ENCODE peak calls at places on chromosomes 11 and 22, in eight cellular contexts. V, K, S, X, L, W, G and Z are unnamed samples.

GRCh38 chr11:45252134-45252856 is 33.8 kb downstream of the SYT13 start:
- DNase-seq in L (no peak), K (peak; percentile 74), G (no peak), X (peak; percentile 74), V (peak; percentile 57), W (no peak), S (no peak), Z (peak; percentile 76)

GRCh38 chr11:124311677-124312076 is 2.1 kb downstream of the OR8D1 start:
- DNase-seq in L (no peak), V (no peak), K (no peak), S (no peak), X (no peak), W (no peak), G (no peak), Z (no peak)

GRCh38 chr11:96235725-96236124 is 107.3 kb downstream of the MAML2 start:
- DNase-seq in S (no peak), K (peak; percentile 44), W (no peak), L (no peak), V (peak; percentile 78), X (no peak), G (no peak), Z (no peak)

GRCh38 chr11:118870396-118871343 is 13.0 kb upstream of the CXCR5 start:
- DNase-seq in K (no peak), S (peak; percentile 71), X (no peak), V (peak; percentile 76), W (no peak), L (no peak), G (no peak), Z (no peak)

GRCh38 chr11:78586452-78587046 is 11.9 kb upstream of the NARS2 start:
- DNase-seq in K (no peak), X (peak; percentile 8), W (no peak), V (peak; percentile 48), G (no peak), L (no peak), S (no peak), Z (no peak)

GRCh38 chr11:99671808-99672409 is 651.2 kb downstream of the CNTN5 start:
- DNase-seq in L (no peak), W (no peak), S (no peak), K (no peak), X (no peak), V (no peak), G (no peak), Z (no peak)

GRCh38 chr11:62546244-62546936 is at the start of gene AHNAK:
- DNase-seq in G (no peak), W (peak; percentile 62), L (no peak), K (peak; percentile 92), V (peak; percentile 79), X (no peak), S (peak; percentile 88), Z (peak; percentile 61)

GRCh38 chr11:57905439-57905838 is 118.2 kb upstream of the OR9Q1 start:
- DNase-seq in G (no peak), X (no peak), L (no peak), S (no peak), W (no peak), V (no peak), K (no peak), Z (no peak)

GRCh38 chr11:16606784-16607674 is 131.4 kb upstream of the C11orf58 start:
- DNase-seq in W (no peak), L (no peak), K (peak; percentile 71), S (peak; percentile 41), V (no peak), G (no peak), X (peak; percentile 10), Z (no peak)

GRCh38 chr11:98734686-98735085 is 286.1 kb upstream of the CNTN5 start:
- DNase-seq in S (no peak), V (no peak), L (no peak), K (no peak), G (no peak), X (no peak), W (no peak), Z (no peak)

GRCh38 chr11:134586726-134587125 is 174.7 kb upstream of the B3GAT1 start:
- DNase-seq in X (no peak), W (no peak), G (no peak), V (no peak), K (no peak), S (no peak), L (no peak), Z (no peak)

GRCh38 chr11:7672960-7673723 is at the start of gene CYB5R2:
- DNase-seq in L (no peak), K (peak; percentile 86), X (no peak), G (no peak), V (peak; percentile 54), W (no peak), S (peak; percentile 78), Z (peak; percentile 37)

GRCh38 chr22:37535159-37535558 is 15.9 kb upstream of the CARD10 start:
- DNase-seq in W (no peak), G (no peak), S (no peak), K (no peak), L (no peak), V (no peak), X (no peak), Z (no peak)

GRCh38 chr11:72240461-72241289 is 3.3 kb downstream of the PHOX2A start:
- DNase-seq in W (no peak), V (no peak), S (no peak), G (no peak), K (peak; percentile 14), X (no peak), L (no peak), Z (no peak)

GRCh38 chr22:37288521-37288920 is 6.2 kb downstream of the CYTH4 start:
- DNase-seq in X (no peak), S (no peak), G (no peak), L (no peak), W (no peak), K (no peak), V (no peak), Z (no peak)

GRCh38 chr22:46070215-46070721 is 80.1 kb upstream of the PPARA start:
- DNase-seq in S (peak; percentile 82), G (no peak), L (no peak), K (peak; percentile 53), X (no peak), W (no peak), V (peak; percentile 59), Z (no peak)

GRCh38 chr22:49765951-49766350 is 61.7 kb downstream of the BRD1 start:
- DNase-seq in W (no peak), V (no peak), G (no peak), L (no peak), K (no peak), S (no peak), X (no peak), Z (peak; percentile 6)

GRCh38 chr11:35059040-35059439 is 79.9 kb upstream of the CD44 start:
- DNase-seq in W (no peak), K (no peak), S (no peak), V (no peak), L (no peak), X (no peak), G (no peak), Z (no peak)

GRCh38 chr22:20126284-20127029 is 5.1 kb upstream of the ZDHHC8 start:
- DNase-seq in V (no peak), S (no peak), W (no peak), L (no peak), K (no peak), G (no peak), X (no peak), Z (no peak)

GRCh38 chr11:32448232-32448631 is 12.9 kb upstream of the WT1 start:
- DNase-seq in L (no peak), S (no peak), W (no peak), K (no peak), X (no peak), V (peak; percentile 49), G (no peak), Z (no peak)

GRCh38 chr11:69868871-69869270 is 49.7 kb upstream of the FGF3 start:
- DNase-seq in G (no peak), V (no peak), W (no peak), S (no peak), X (no peak), K (no peak), L (no peak), Z (no peak)